ENCODE peak calls at places on chromosomes 12 and 14, in seven cellular contexts. L is IMR-90; U is tibial nerve; J is head of caudate nucleus; E is ecto neural progenitor cell; Z is activated CD4-positive, CD25-positive, alpha-beta regulatory T cell; M is cardiac fibroblast. S is an unnamed sample.

GRCh38 chr12:56449622-56449984 is 377 bp upstream of the TIMELESS start:
- DNase-seq in J (no peak), U (no peak), Z (no peak), M (no peak), E (no peak), L (no peak), S (no peak)

GRCh38 chr12:131442337-131442918 is 268.5 kb upstream of the SFSWAP start:
- DNase-seq in M (no peak), L (no peak), U (no peak), E (peak; percentile 44), Z (no peak), J (no peak), S (no peak)

GRCh38 chr14:104306450-104307040 is 168.2 kb downstream of the KIF26A start:
- DNase-seq in Z (no peak), U (no peak), M (no peak), L (no peak), J (no peak), E (no peak), S (no peak)

GRCh38 chr12:45439039-45439438 is 223.1 kb downstream of the ANO6 start:
- DNase-seq in U (no peak), J (no peak), Z (no peak), L (peak; percentile 28), M (peak; percentile 46), E (no peak), S (no peak)

GRCh38 chr14:79705126-79705894 is 506.0 kb downstream of the DIO2 start:
- DNase-seq in E (no peak), L (no peak), J (no peak), U (no peak), M (no peak), Z (no peak), S (no peak)

GRCh38 chr14:61860294-61860918 is 98.2 kb downstream of the SNAPC1 start:
- DNase-seq in U (no peak), E (no peak), M (peak; percentile 63), Z (peak; percentile 16), L (peak; percentile 42), J (no peak), S (peak; percentile 36)

GRCh38 chr12:56146492-56147460 is 5.6 kb upstream of the MYL6B start:
- DNase-seq in U (no peak), L (no peak), E (no peak), J (no peak), Z (no peak), M (no peak), S (peak; percentile 42)

GRCh38 chr12:111557271-111558106 is 41.6 kb downstream of the ATXN2 start:
- DNase-seq in U (no peak), J (no peak), E (no peak), L (peak; percentile 16), M (peak; percentile 51), Z (no peak), S (peak; percentile 37)